ENCODE peak calls at places on chromosomes 16 and 17, in five cellular contexts. C is aorta, D is omental fat pad, U is bronchial epithelial cell, V is fibroblast of the aortic adventitia. O is an unnamed sample.

GRCh38 chr16:35908942-35909341 is 2449.5 kb downstream of the TP53TG3F start:
- DNase-seq in C (no peak), D (no peak), U (no peak), V (no peak), O (no peak)

GRCh38 chr16:88454315-88455057 is 1.4 kb downstream of the ZFPM1 start:
- DNase-seq in C (no peak), D (no peak), U (peak), V (no peak), O (no peak)

GRCh38 chr16:15044286-15044685 is 11.6 kb downstream of the NTAN1 start:
- DNase-seq in C (no peak), D (no peak), U (no peak), V (no peak), O (no peak)

GRCh38 chr17:56973520-56973919 is 4.4 kb upstream of the SCPEP1 start:
- DNase-seq in C (no peak), D (no peak), U (peak), V (peak), O (no peak)

GRCh38 chr17:75130632-75131277 is 787 bp downstream of the NT5C start:
- DNase-seq in C (peak), D (no peak), U (peak), V (peak), O (no peak)

GRCh38 chr17:80869476-80869875 is 122.2 kb upstream of the CHMP6 start:
- DNase-seq in C (no peak), D (no peak), U (no peak), V (peak), O (no peak)

GRCh38 chr17:73782641-73783381 is 138.6 kb upstream of the SDK2 start:
- DNase-seq in C (no peak), D (no peak), U (no peak), V (no peak), O (no peak)

GRCh38 chr17:496761-497586 is 144.4 kb upstream of the RPH3AL start:
- DNase-seq in C (no peak), D (no peak), U (no peak), V (no peak), O (no peak)

GRCh38 chr17:43834106-43834505 is 1.2 kb upstream of the MPP3 start:
- DNase-seq in C (no peak), D (no peak), U (peak), V (peak), O (peak)

GRCh38 chr16:29743827-29744531 is 1.8 kb downstream of the C16orf54 start:
- DNase-seq in C (peak), D (no peak), U (no peak), V (no peak), O (no peak)

GRCh38 chr16:306911-307370 is 24.0 kb downstream of the PDIA2 start:
- DNase-seq in C (no peak), D (no peak), U (no peak), V (no peak), O (no peak)

GRCh38 chr17:39980402-39981206 is at the start of gene PSMD3:
- DNase-seq in C (peak), D (peak), U (peak), V (peak), O (peak)

GRCh38 chr16:56355786-56356275 is 69.5 kb downstream of the AMFR start:
- DNase-seq in C (peak), D (no peak), U (no peak), V (no peak), O (peak)

GRCh38 chr16:27503662-27504061 is 46.1 kb downstream of the GTF3C1 start:
- DNase-seq in C (no peak), D (no peak), U (peak), V (no peak), O (no peak)

GRCh38 chr16:8859913-8860881 is 8.6 kb downstream of the CARHSP1 start:
- DNase-seq in C (peak), D (no peak), U (no peak), V (peak), O (peak)

GRCh38 chr17:7932483-7932891 is 481 bp downstream of the CNTROB start:
- DNase-seq in C (no peak), D (no peak), U (peak), V (peak), O (peak)

GRCh38 chr16:88599092-88599733 is 29.0 kb downstream of the ZC3H18 start:
- DNase-seq in C (peak), D (no peak), U (no peak), V (no peak), O (peak)

GRCh38 chr17:49977463-49978389 is 8.7 kb downstream of the DLX4 start:
- DNase-seq in C (no peak), D (no peak), U (peak), V (no peak), O (no peak)

GRCh38 chr16:88959022-88959421 is 18.0 kb downstream of the CBFA2T3 start:
- DNase-seq in C (peak), D (no peak), U (no peak), V (no peak), O (no peak)

GRCh38 chr16:46833465-46833810 is 2.5 kb upstream of the C16orf87 start:
- DNase-seq in C (no peak), D (no peak), U (no peak), V (no peak), O (no peak)

GRCh38 chr17:46030752-46031151 is 31.7 kb downstream of the STH start:
- DNase-seq in C (no peak), D (no peak), U (no peak), V (no peak), O (no peak)

GRCh38 chr17:3888343-3889171 is 4.3 kb downstream of the CAMKK1 start:
- DNase-seq in C (peak), D (peak), U (peak), V (peak), O (peak)

GRCh38 chr17:18004901-18005305 is 32.2 kb downstream of the DRC3 start:
- DNase-seq in C (no peak), D (no peak), U (no peak), V (no peak), O (no peak)

GRCh38 chr16:66401610-66402009 is 25.5 kb upstream of the BEAN1 start:
- DNase-seq in C (no peak), D (no peak), U (no peak), V (no peak), O (no peak)

GRCh38 chr17:75875940-75876189 is 2.5 kb downstream of the TRIM47 start:
- DNase-seq in C (no peak), D (no peak), U (no peak), V (no peak), O (no peak)

GRCh38 chr17:81090361-81091133 is 55.6 kb downstream of the BAIAP2 start:
- DNase-seq in C (peak), D (no peak), U (peak), V (peak), O (peak)

GRCh38 chr17:260031-260791 is 78.8 kb upstream of the DOC2B start:
- DNase-seq in C (no peak), D (no peak), U (no peak), V (no peak), O (no peak)